ENCODE peak calls at places on chromosomes 2 and 18, in six cellular contexts. I is stimulated activated naive B cell treated with anti-CD40 and anti-IgM and Interleukin-4, amounts not matched to agents 10 μg/mL and 1 μg/mL and 100 μg/mL, for 72 hours; R is RWPE1; F is NCI-H1417 treated with DMSO at 0.1 percent for 48 hours; Y is midbrain; L is GM23248. G is an unnamed sample.

GRCh38 chr18:75070235-75070624 is 138.7 kb downstream of the PTGR3 start:
- DNase-seq in I (no peak), R (no peak), F (no peak), Y (no peak), L (no peak), G (no peak)

GRCh38 chr2:61354486-61355197 is 116.2 kb downstream of the USP34 start:
- DNase-seq in I (no peak), R (no peak), F (no peak), Y (no peak), L (peak), G (no peak)

GRCh38 chr2:222264791-222265320 is 33.9 kb downstream of the PAX3 start:
- DNase-seq in I (no peak), R (no peak), F (no peak), Y (no peak), L (no peak), G (no peak)

GRCh38 chr18:1006309-1006708 is 101.6 kb downstream of the ADCYAP1 start:
- DNase-seq in I (no peak), R (no peak), F (no peak), Y (no peak), L (no peak), G (no peak)

GRCh38 chr2:154952346-154953010 is 254.0 kb downstream of the KCNJ3 start:
- DNase-seq in I (no peak), R (no peak), F (peak), Y (no peak), L (no peak), G (no peak)

GRCh38 chr2:25331686-25332365 is 9.9 kb downstream of the DNMT3A start:
- DNase-seq in I (no peak), R (no peak), F (no peak), Y (no peak), L (peak), G (no peak)

GRCh38 chr2:88342749-88343148 is 109.7 kb downstream of the FOXI3 start:
- DNase-seq in I (no peak), R (no peak), F (no peak), Y (no peak), L (no peak), G (no peak)

GRCh38 chr2:157741819-157742484 is 113.3 kb upstream of the ACVR1C start:
- DNase-seq in I (no peak), R (no peak), F (no peak), Y (no peak), L (no peak), G (no peak)

GRCh38 chr2:113105047-113105446 is 22.4 kb upstream of the IL1RN start:
- DNase-seq in I (no peak), R (peak), F (no peak), Y (no peak), L (peak), G (no peak)